ENCODE peak calls at places on chromosomes 13 and 19, in four cellular contexts. One of them, this sample, is unnamed.

GRCh38 chr19:49613374-49613773 is 22.4 kb downstream of the PRR12 start:
- DNase-seq in K562: no peak
- DNase-seq in GM12878: no peak
- DNase-seq in HepG2: no peak
- DNase-seq in this sample: peak; percentile 69

GRCh38 chr19:10670187-10670586 is 16.0 kb downstream of the ILF3 start:
- DNase-seq in K562: no peak
- DNase-seq in GM12878: no peak
- DNase-seq in HepG2: no peak
- DNase-seq in this sample: no peak

GRCh38 chr19:17254636-17255035 is 8.9 kb upstream of the NR2F6 start:
- DNase-seq in K562: no peak
- DNase-seq in GM12878: no peak
- DNase-seq in HepG2: no peak
- DNase-seq in this sample: no peak

GRCh38 chr13:43865892-43866291 is 13.6 kb downstream of the CCDC122 start:
- DNase-seq in K562: no peak
- DNase-seq in GM12878: no peak
- DNase-seq in HepG2: no peak
- DNase-seq in this sample: no peak

GRCh38 chr13:60753641-60754040 is 356.6 kb downstream of the TDRD3 start:
- DNase-seq in K562: no peak
- DNase-seq in GM12878: no peak
- DNase-seq in HepG2: no peak
- DNase-seq in this sample: no peak

GRCh38 chr13:21511841-21512240 is 52.7 kb upstream of the ZDHHC20 start:
- DNase-seq in K562: no peak
- DNase-seq in GM12878: no peak
- DNase-seq in HepG2: no peak
- DNase-seq in this sample: no peak

GRCh38 chr13:33519561-33520479 is 234.3 kb upstream of the STARD13 start:
- DNase-seq in K562: no peak
- DNase-seq in GM12878: no peak
- DNase-seq in HepG2: no peak
- DNase-seq in this sample: no peak

GRCh38 chr13:45055198-45055901 is 65.0 kb upstream of the GTF2F2 start:
- DNase-seq in K562: no peak
- DNase-seq in GM12878: peak; percentile 24
- DNase-seq in HepG2: no peak
- DNase-seq in this sample: peak; percentile 25

GRCh38 chr19:1608414-1609391 is 3.4 kb upstream of the UQCR11 start:
- DNase-seq in K562: no peak
- DNase-seq in GM12878: no peak
- DNase-seq in HepG2: no peak
- DNase-seq in this sample: no peak

GRCh38 chr13:49625392-49626137 is 2.7 kb upstream of the ARL11 start:
- DNase-seq in K562: no peak
- DNase-seq in GM12878: no peak
- DNase-seq in HepG2: peak; percentile 80
- DNase-seq in this sample: peak; percentile 14

GRCh38 chr19:43584484-43584883 is 8.9 kb downstream of the PINLYP start:
- DNase-seq in K562: no peak
- DNase-seq in GM12878: no peak
- DNase-seq in HepG2: no peak
- DNase-seq in this sample: no peak

GRCh38 chr19:35120492-35120891 is 4.9 kb downstream of the FXYD3 start:
- DNase-seq in K562: no peak
- DNase-seq in GM12878: no peak
- DNase-seq in HepG2: no peak
- DNase-seq in this sample: peak; percentile 57

GRCh38 chr19:4380254-4380727 is 20.1 kb downstream of the SH3GL1 start:
- DNase-seq in K562: no peak
- DNase-seq in GM12878: no peak
- DNase-seq in HepG2: no peak
- DNase-seq in this sample: no peak
- TF ChIP-seq POLR2AphosphoS2 in K562: no peak
- TF ChIP-seq POLR2AphosphoS2 in GM12878: no peak
- TF ChIP-seq POLR2AphosphoS2 in HepG2: no peak
- TF ChIP-seq POLR2AphosphoS2 in this sample: no peak

DNA sequence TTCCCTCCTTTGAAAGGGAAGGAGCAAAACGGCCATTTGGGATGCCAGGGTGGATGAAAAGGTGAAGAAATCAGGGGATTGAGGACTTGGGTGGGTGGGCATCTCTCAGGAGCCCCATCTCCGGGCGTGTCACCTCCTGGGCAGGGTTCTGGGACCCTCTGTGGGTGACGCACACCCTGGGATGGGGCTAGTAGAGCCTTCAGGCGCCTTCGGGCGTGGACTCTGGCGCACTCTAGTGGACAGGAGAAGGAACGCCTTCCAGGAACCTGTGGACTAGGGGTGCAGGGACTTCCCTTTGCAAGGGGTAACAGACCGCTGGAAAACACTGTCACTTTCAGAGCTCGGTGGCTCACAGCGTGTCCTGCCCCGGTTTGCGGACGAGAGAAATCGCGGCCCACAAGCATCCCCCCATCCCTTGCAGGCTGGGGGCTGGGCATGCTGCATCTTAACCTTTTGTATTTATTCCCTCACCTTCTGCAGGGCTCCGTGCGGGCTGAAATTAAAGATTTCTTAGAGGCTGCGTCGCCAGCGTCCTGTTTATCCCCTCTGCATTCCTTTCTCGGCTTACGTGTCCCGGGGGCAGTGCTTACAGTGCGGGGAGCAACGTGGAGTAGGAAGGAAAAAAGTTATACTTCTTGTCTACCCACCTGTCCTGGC is 15.2 kb upstream of the S1PR4 start:
- DNase-seq in K562: peak; percentile 90
- DNase-seq in GM12878: no peak
- DNase-seq in HepG2: peak; percentile 46
- DNase-seq in this sample: peak; percentile 84
- TF ChIP-seq BHLHE40 in K562: no peak
- TF ChIP-seq BHLHE40 in GM12878: peak; percentile 22
- TF ChIP-seq BHLHE40 in HepG2: no peak
- TF ChIP-seq BHLHE40 in this sample: no peak

GRCh38 chr19:15293751-15294505 is 38.4 kb downstream of the BRD4 start:
- DNase-seq in K562: no peak
- DNase-seq in GM12878: no peak
- DNase-seq in HepG2: no peak
- DNase-seq in this sample: no peak

GRCh38 chr19:15292140-15292539 is 40.2 kb downstream of the BRD4 start:
- DNase-seq in K562: no peak
- DNase-seq in GM12878: no peak
- DNase-seq in HepG2: no peak
- DNase-seq in this sample: no peak

GRCh38 chr19:15291666-15292065 is 40.7 kb downstream of the BRD4 start:
- DNase-seq in K562: no peak
- DNase-seq in GM12878: no peak
- DNase-seq in HepG2: no peak
- DNase-seq in this sample: no peak

GRCh38 chr19:15294591-15294990 is 37.7 kb downstream of the BRD4 start:
- DNase-seq in K562: no peak
- DNase-seq in GM12878: no peak
- DNase-seq in HepG2: no peak
- DNase-seq in this sample: no peak

DNA sequence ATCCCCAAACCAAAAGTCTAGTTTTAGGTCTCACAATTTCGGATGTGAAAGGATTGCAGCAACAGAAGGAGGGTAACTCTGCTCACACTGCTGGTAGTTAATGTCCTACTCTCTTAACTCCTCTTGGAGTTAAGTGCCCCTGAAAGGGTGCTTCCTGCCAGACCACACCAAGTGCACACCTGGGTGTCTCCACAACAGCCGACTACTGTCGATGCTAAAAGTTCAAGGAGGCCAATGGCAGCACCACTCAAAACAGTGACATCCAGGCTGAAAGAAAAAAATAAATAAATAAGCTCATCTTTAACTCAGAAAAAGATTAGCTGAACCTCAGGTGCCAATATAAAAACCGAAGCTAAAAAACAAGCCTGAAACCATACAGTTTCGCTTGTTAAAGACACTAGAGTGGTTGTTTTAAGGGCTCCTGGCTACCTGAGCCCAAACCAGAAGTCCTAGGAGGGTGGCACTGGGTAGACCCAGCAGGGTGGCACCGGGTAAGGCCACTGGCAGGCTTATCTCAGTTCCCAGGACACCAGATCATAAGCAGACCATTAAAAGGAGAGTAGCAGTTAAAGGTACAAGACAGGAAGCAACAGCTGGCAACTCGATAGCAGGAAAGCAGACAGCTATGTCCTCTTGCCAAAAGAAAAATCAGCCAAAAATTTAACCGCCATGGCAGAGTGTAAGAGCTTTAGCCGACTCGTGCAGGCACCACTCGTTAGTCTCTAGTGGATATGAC is 39.3 kb downstream of the BRD4 start:
- DNase-seq in K562: no peak
- DNase-seq in GM12878: no peak
- DNase-seq in HepG2: no peak
- DNase-seq in this sample: no peak
- TF ChIP-seq POLR2AphosphoS2 in K562: no peak
- TF ChIP-seq POLR2AphosphoS2 in GM12878: no peak
- TF ChIP-seq POLR2AphosphoS2 in HepG2: no peak
- TF ChIP-seq POLR2AphosphoS2 in this sample: no peak

GRCh38 chr19:32895384-32895783 is 25.8 kb upstream of the SLC7A9 start:
- DNase-seq in K562: no peak
- DNase-seq in GM12878: peak; percentile 48
- DNase-seq in HepG2: no peak
- DNase-seq in this sample: no peak

GRCh38 chr19:32902448-32902847 is 32.9 kb upstream of the SLC7A9 start:
- DNase-seq in K562: no peak
- DNase-seq in GM12878: no peak
- DNase-seq in HepG2: no peak
- DNase-seq in this sample: no peak

GRCh38 chr19:32901504-32902161 is 32.1 kb upstream of the SLC7A9 start:
- DNase-seq in K562: no peak
- DNase-seq in GM12878: no peak
- DNase-seq in HepG2: no peak
- DNase-seq in this sample: no peak

GRCh38 chr19:32891609-32892008 is 22.0 kb upstream of the SLC7A9 start:
- DNase-seq in K562: no peak
- DNase-seq in GM12878: no peak
- DNase-seq in HepG2: no peak
- DNase-seq in this sample: no peak

GRCh38 chr19:32896516-32897214 is 27.1 kb upstream of the SLC7A9 start:
- DNase-seq in K562: no peak
- DNase-seq in GM12878: no peak
- DNase-seq in HepG2: no peak
- DNase-seq in this sample: no peak
- TF ChIP-seq BHLHE40 in K562: no peak
- TF ChIP-seq BHLHE40 in GM12878: no peak
- TF ChIP-seq BHLHE40 in HepG2: no peak
- TF ChIP-seq BHLHE40 in this sample: no peak

DNA sequence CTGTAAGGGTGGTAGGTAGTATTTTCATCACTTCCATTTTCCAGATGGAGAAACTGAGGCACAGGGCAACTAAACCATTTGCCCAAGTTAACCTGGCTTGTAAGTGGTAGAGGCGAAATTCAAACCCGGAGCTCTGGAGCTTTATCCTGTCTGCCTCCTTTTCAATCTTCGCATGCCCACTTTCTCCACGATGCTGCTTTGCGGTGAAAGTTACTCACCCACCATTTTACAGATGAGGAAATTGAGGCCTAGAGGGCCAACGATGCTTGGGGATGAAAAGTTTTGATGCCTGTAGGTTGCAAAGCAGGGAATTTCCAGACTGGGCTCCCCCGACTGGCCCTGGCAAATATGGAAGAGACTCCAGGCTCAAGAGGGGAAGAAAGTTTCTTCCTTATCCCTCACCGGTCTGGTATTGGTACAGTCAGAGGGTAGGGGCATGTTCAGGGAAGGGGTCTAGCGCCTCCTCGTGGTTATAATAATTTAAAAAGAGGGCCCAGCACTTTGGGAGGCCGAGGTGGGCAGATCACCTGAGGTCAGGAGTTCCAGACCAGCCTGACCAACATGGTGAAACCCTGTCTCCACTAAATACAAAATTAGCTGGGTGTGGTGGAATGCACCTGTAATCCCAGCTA is 1.9 kb upstream of the SH2D3A start:
- DNase-seq in K562: peak; percentile 64
- DNase-seq in GM12878: no peak
- DNase-seq in HepG2: no peak
- DNase-seq in this sample: no peak
- TF ChIP-seq POLR2AphosphoS2 in K562: no peak
- TF ChIP-seq POLR2AphosphoS2 in GM12878: no peak
- TF ChIP-seq POLR2AphosphoS2 in HepG2: no peak
- TF ChIP-seq POLR2AphosphoS2 in this sample: no peak

GRCh38 chr13:24716011-24716410 is 35.8 kb downstream of the ATP12A start:
- DNase-seq in K562: no peak
- DNase-seq in GM12878: no peak
- DNase-seq in HepG2: no peak
- DNase-seq in this sample: no peak
- TF ChIP-seq BHLHE40 in K562: no peak
- TF ChIP-seq BHLHE40 in GM12878: no peak
- TF ChIP-seq BHLHE40 in HepG2: no peak
- TF ChIP-seq BHLHE40 in this sample: no peak

GRCh38 chr13:52847682-52848432 is 583 bp downstream of the PCDH8 start:
- DNase-seq in K562: no peak
- DNase-seq in GM12878: no peak
- DNase-seq in HepG2: no peak
- DNase-seq in this sample: no peak
- TF ChIP-seq POLR2AphosphoS2 in K562: no peak
- TF ChIP-seq POLR2AphosphoS2 in GM12878: no peak
- TF ChIP-seq POLR2AphosphoS2 in HepG2: no peak
- TF ChIP-seq POLR2AphosphoS2 in this sample: no peak